ENCODE peak calls at places on chromosome 17, in nine cellular contexts. G is RCC 7860; U is activated CD4-positive, alpha-beta T cell treated with anti-CD3 and anti-CD28 coated beads, Interleukin-2, amount 50 U/mL, for 1 hour; Y is T-helper 17 cell; X is left kidney; J is AG09319; T is ovary; E is memory B cell; B is NB4. H is an unnamed sample.

GRCh38 chr17:43591750-43592562 is 45.8 kb upstream of the ETV4 start:
- DNase-seq in B (peak), U (no peak), J (peak), G (peak), T (peak), E (no peak), X (peak), Y (no peak), H (peak)

GRCh38 chr17:67615736-67616135 is 102.0 kb upstream of the NOL11 start:
- DNase-seq in Y (no peak), U (no peak), T (no peak), J (no peak), B (no peak), G (no peak), X (no peak), E (no peak), H (no peak)

GRCh38 chr17:45302649-45303173 is 14.1 kb downstream of the MAP3K14 start:
- DNase-seq in Y (no peak), B (no peak), X (no peak), U (no peak), J (no peak), E (peak), G (peak), T (no peak), H (no peak)

GRCh38 chr17:37516131-37516561 is 26.5 kb downstream of the DUSP14 start:
- DNase-seq in J (no peak), U (no peak), Y (no peak), G (peak), T (no peak), X (peak), E (no peak), B (no peak), H (no peak)

GRCh38 chr17:53791551-53791950 is 31.2 kb upstream of the KIF2B start:
- DNase-seq in Y (no peak), G (no peak), X (no peak), E (no peak), T (no peak), J (no peak), B (no peak), U (no peak), H (no peak)

GRCh38 chr17:78315355-78316114 is 44.3 kb downstream of the SOCS3 start:
- DNase-seq in T (peak), J (peak), B (peak), X (peak), G (peak), U (peak), Y (no peak), E (no peak), H (peak)

GRCh38 chr17:17779015-17779611 is 57.7 kb downstream of the SREBF1 start:
- DNase-seq in Y (no peak), B (no peak), E (no peak), G (no peak), U (no peak), X (no peak), T (peak), J (no peak), H (no peak)

GRCh38 chr17:38333635-38334295 is 10.0 kb downstream of the GPR179 start:
- DNase-seq in G (no peak), X (peak), B (peak), Y (no peak), J (no peak), T (no peak), U (peak), E (no peak), H (no peak)

GRCh38 chr17:74924250-74924948 is at the start of gene OTOP2:
- DNase-seq in J (no peak), E (no peak), T (no peak), G (no peak), U (no peak), X (peak), Y (no peak), B (peak), H (no peak)

GRCh38 chr17:4499431-4500187 is 928 bp downstream of the SPNS2 start:
- DNase-seq in G (no peak), J (no peak), Y (no peak), U (no peak), X (peak), B (peak), T (no peak), E (no peak), H (no peak)

GRCh38 chr17:46771601-46772012 is 46.9 kb downstream of the WNT3 start:
- DNase-seq in X (peak), B (peak), U (no peak), E (no peak), Y (no peak), G (no peak), T (no peak), J (no peak), H (no peak)

GRCh38 chr17:3762922-3763776 is 37.8 kb downstream of the ITGAE start:
- DNase-seq in Y (no peak), X (no peak), J (no peak), B (peak), E (no peak), G (no peak), T (no peak), U (no peak), H (no peak)

GRCh38 chr17:8121531-8122390 is 2.1 kb downstream of the HES7 start:
- DNase-seq in G (peak), B (peak), T (peak), Y (no peak), U (no peak), J (no peak), E (no peak), X (peak), H (no peak)

GRCh38 chr17:39699818-39700147 is at the start of gene ERBB2:
- DNase-seq in B (no peak), X (peak), G (peak), U (no peak), Y (no peak), J (peak), T (peak), E (no peak), H (peak)

GRCh38 chr17:60153606-60154355 is 4.0 kb downstream of the CA4 start:
- DNase-seq in G (no peak), T (no peak), Y (no peak), E (no peak), U (no peak), J (no peak), B (no peak), X (no peak), H (no peak)

GRCh38 chr17:15655162-15655561 is 28.9 kb downstream of the TRIM16 start:
- DNase-seq in G (no peak), U (no peak), E (no peak), X (peak), J (no peak), Y (no peak), B (no peak), T (no peak), H (no peak)

GRCh38 chr17:1490643-1491405 is 1.7 kb downstream of the MYO1C start:
- DNase-seq in U (peak), E (peak), Y (peak), J (no peak), B (peak), X (peak), G (no peak), T (peak), H (no peak)

GRCh38 chr17:30950669-30951399 is 20.0 kb upstream of the RNF135 start:
- DNase-seq in B (no peak), G (peak), J (peak), Y (no peak), X (peak), U (no peak), T (peak), E (no peak), H (peak)

GRCh38 chr17:385195-385835 is 32.7 kb upstream of the RPH3AL start:
- DNase-seq in U (peak), X (peak), E (no peak), J (no peak), B (no peak), G (no peak), Y (no peak), T (peak), H (no peak)

GRCh38 chr17:27494192-27495091 is 38.2 kb downstream of the KSR1 start:
- DNase-seq in X (peak), E (no peak), B (no peak), Y (no peak), J (peak), G (no peak), U (no peak), T (peak), H (no peak)

GRCh38 chr17:50447870-50448573 is 20.7 kb downstream of the CHAD start:
- DNase-seq in T (no peak), Y (no peak), E (no peak), J (no peak), B (no peak), U (no peak), G (no peak), X (no peak), H (no peak)

GRCh38 chr17:30379303-30380105 is 777 bp downstream of the CPD start:
- DNase-seq in B (peak), T (peak), Y (peak), J (no peak), U (peak), G (no peak), X (peak), E (peak), H (no peak)

GRCh38 chr17:8122391-8122922 is 1.4 kb downstream of the HES7 start:
- DNase-seq in E (no peak), B (peak), Y (no peak), U (no peak), T (peak), G (peak), X (peak), J (no peak), H (no peak)

GRCh38 chr17:83056583-83057396 is 22.6 kb upstream of the METRNL start:
- DNase-seq in U (no peak), E (no peak), J (no peak), G (peak), Y (no peak), B (no peak), X (peak), T (peak), H (no peak)

GRCh38 chr17:41919165-41919817 is 540 bp upstream of the ACLY start:
- DNase-seq in Y (no peak), U (peak), E (no peak), B (no peak), T (no peak), G (peak), X (no peak), J (no peak), H (no peak)

GRCh38 chr17:76631821-76632565 is 11.6 kb downstream of the ST6GALNAC1 start:
- DNase-seq in J (no peak), U (no peak), E (no peak), X (peak), B (no peak), T (no peak), Y (no peak), G (no peak), H (no peak)

H was measured in skeletal muscle cell.